ENCODE peak calls at places on chromosomes 4 and X, in six cellular contexts. One of them, this sample, is unnamed.

GRCh38 chrX:114962209-114962608 is 55.2 kb downstream of the IL13RA2 start:
- DNase-seq in spleen: no peak
- DNase-seq in MM.1S: no peak
- DNase-seq in CD8-positive, alpha-beta T cell: no peak
- DNase-seq in heart right ventricle: no peak
- DNase-seq in Caco-2: no peak
- DNase-seq in this sample: no peak

GRCh38 chr4:41957634-41958033 is 22.4 kb downstream of the TMEM33 start:
- DNase-seq in spleen: no peak
- DNase-seq in MM.1S: peak
- DNase-seq in CD8-positive, alpha-beta T cell: no peak
- DNase-seq in heart right ventricle: no peak
- DNase-seq in Caco-2: no peak
- DNase-seq in this sample: peak

GRCh38 chrX:100089724-100090123 is 320.3 kb downstream of the PCDH19 start:
- DNase-seq in spleen: no peak
- DNase-seq in MM.1S: no peak
- DNase-seq in CD8-positive, alpha-beta T cell: no peak
- DNase-seq in heart right ventricle: no peak
- DNase-seq in Caco-2: no peak
- DNase-seq in this sample: no peak

GRCh38 chr4:102449751-102450352 is 51.3 kb upstream of the NFKB1 start:
- DNase-seq in spleen: no peak
- DNase-seq in MM.1S: peak
- DNase-seq in CD8-positive, alpha-beta T cell: peak
- DNase-seq in heart right ventricle: peak
- DNase-seq in Caco-2: peak
- DNase-seq in this sample: peak

GRCh38 chr4:89539374-89539773 is 231.8 kb upstream of the GPRIN3 start:
- DNase-seq in spleen: no peak
- DNase-seq in MM.1S: no peak
- DNase-seq in CD8-positive, alpha-beta T cell: no peak
- DNase-seq in heart right ventricle: no peak
- DNase-seq in Caco-2: no peak
- DNase-seq in this sample: no peak

GRCh38 chr4:25481648-25482047 is 104.6 kb downstream of the ANAPC4 start:
- DNase-seq in spleen: no peak
- DNase-seq in MM.1S: no peak
- DNase-seq in CD8-positive, alpha-beta T cell: no peak
- DNase-seq in heart right ventricle: no peak
- DNase-seq in Caco-2: no peak
- DNase-seq in this sample: no peak

GRCh38 chr4:8412288-8412687 is 28.2 kb downstream of the ACOX3 start:
- DNase-seq in spleen: no peak
- DNase-seq in MM.1S: no peak
- DNase-seq in CD8-positive, alpha-beta T cell: no peak
- DNase-seq in heart right ventricle: no peak
- DNase-seq in Caco-2: no peak
- DNase-seq in this sample: no peak

GRCh38 chr4:86957214-86957613 is 22.4 kb downstream of the AFF1 start:
- DNase-seq in spleen: no peak
- DNase-seq in MM.1S: no peak
- DNase-seq in CD8-positive, alpha-beta T cell: no peak
- DNase-seq in heart right ventricle: no peak
- DNase-seq in Caco-2: no peak
- DNase-seq in this sample: no peak

GRCh38 chr4:185793716-185794115 is 18.3 kb downstream of the SORBS2 start:
- DNase-seq in spleen: no peak
- DNase-seq in MM.1S: no peak
- DNase-seq in CD8-positive, alpha-beta T cell: no peak
- DNase-seq in heart right ventricle: peak
- DNase-seq in Caco-2: no peak
- DNase-seq in this sample: no peak

GRCh38 chrX:13662537-13662841 is 9.5 kb downstream of the TCEANC start:
- DNase-seq in spleen: no peak
- DNase-seq in MM.1S: no peak
- DNase-seq in CD8-positive, alpha-beta T cell: no peak
- DNase-seq in heart right ventricle: no peak
- DNase-seq in Caco-2: no peak
- DNase-seq in this sample: no peak

GRCh38 chrX:94831364-94831763 is 1157.4 kb downstream of the FAM133A start:
- DNase-seq in spleen: no peak
- DNase-seq in MM.1S: peak
- DNase-seq in CD8-positive, alpha-beta T cell: no peak
- DNase-seq in heart right ventricle: no peak
- DNase-seq in Caco-2: peak
- DNase-seq in this sample: no peak

GRCh38 chrX:50941638-50942037 is 31.1 kb downstream of the BMP15 start:
- DNase-seq in spleen: peak
- DNase-seq in MM.1S: peak
- DNase-seq in CD8-positive, alpha-beta T cell: no peak
- DNase-seq in heart right ventricle: no peak
- DNase-seq in Caco-2: peak
- DNase-seq in this sample: no peak

GRCh38 chrX:41561045-41561444 is 113.9 kb downstream of the NYX start:
- DNase-seq in spleen: no peak
- DNase-seq in MM.1S: peak
- DNase-seq in CD8-positive, alpha-beta T cell: peak
- DNase-seq in heart right ventricle: peak
- DNase-seq in Caco-2: no peak
- DNase-seq in this sample: peak

GRCh38 chr4:185020293-185020808 is 2.1 kb downstream of the HELT start:
- DNase-seq in spleen: no peak
- DNase-seq in MM.1S: no peak
- DNase-seq in CD8-positive, alpha-beta T cell: no peak
- DNase-seq in heart right ventricle: no peak
- DNase-seq in Caco-2: peak
- DNase-seq in this sample: no peak

GRCh38 chr4:75939890-75940691 is 722 bp downstream of the NAAA start:
- DNase-seq in spleen: peak
- DNase-seq in MM.1S: peak
- DNase-seq in CD8-positive, alpha-beta T cell: peak
- DNase-seq in heart right ventricle: peak
- DNase-seq in Caco-2: peak
- DNase-seq in this sample: peak

GRCh38 chrX:69231903-69232302 is 66.7 kb upstream of the PJA1 start:
- DNase-seq in spleen: no peak
- DNase-seq in MM.1S: no peak
- DNase-seq in CD8-positive, alpha-beta T cell: no peak
- DNase-seq in heart right ventricle: no peak
- DNase-seq in Caco-2: no peak
- DNase-seq in this sample: no peak

GRCh38 chrX:38103857-38104812 is 97.8 kb downstream of the SYTL5 start:
- DNase-seq in spleen: no peak
- DNase-seq in MM.1S: peak
- DNase-seq in CD8-positive, alpha-beta T cell: no peak
- DNase-seq in heart right ventricle: no peak
- DNase-seq in Caco-2: no peak
- DNase-seq in this sample: no peak

GRCh38 chrX:12319012-12319519 is 180.8 kb downstream of the FRMPD4 start:
- DNase-seq in spleen: no peak
- DNase-seq in MM.1S: no peak
- DNase-seq in CD8-positive, alpha-beta T cell: no peak
- DNase-seq in heart right ventricle: no peak
- DNase-seq in Caco-2: no peak
- DNase-seq in this sample: no peak

GRCh38 chr4:152508818-152509217 is 27.1 kb downstream of the FBXW7 start:
- DNase-seq in spleen: no peak
- DNase-seq in MM.1S: no peak
- DNase-seq in CD8-positive, alpha-beta T cell: no peak
- DNase-seq in heart right ventricle: no peak
- DNase-seq in Caco-2: no peak
- DNase-seq in this sample: no peak

GRCh38 chrX:150569155-150569477 is 695 bp downstream of the MTM1 start:
- DNase-seq in spleen: no peak
- DNase-seq in MM.1S: peak
- DNase-seq in CD8-positive, alpha-beta T cell: peak
- DNase-seq in heart right ventricle: no peak
- DNase-seq in Caco-2: no peak
- DNase-seq in this sample: peak

GRCh38 chrX:154412468-154412867 is 1.1 kb downstream of the TAFAZZIN start:
- DNase-seq in spleen: peak
- DNase-seq in MM.1S: peak
- DNase-seq in CD8-positive, alpha-beta T cell: peak
- DNase-seq in heart right ventricle: peak
- DNase-seq in Caco-2: no peak
- DNase-seq in this sample: no peak

GRCh38 chrX:17375361-17375630 is 296 bp downstream of the NHS start:
- DNase-seq in spleen: no peak
- DNase-seq in MM.1S: no peak
- DNase-seq in CD8-positive, alpha-beta T cell: no peak
- DNase-seq in heart right ventricle: no peak
- DNase-seq in Caco-2: no peak
- DNase-seq in this sample: no peak
- H3K4me3 ChIP-seq in spleen: peak
- H3K4me3 ChIP-seq in MM.1S: no peak
- H3K4me3 ChIP-seq in CD8-positive, alpha-beta T cell: no peak
- H3K4me3 ChIP-seq in heart right ventricle: peak
- H3K4me3 ChIP-seq in Caco-2: peak
- H3K4me3 ChIP-seq in this sample: no peak

GRCh38 chr4:82433791-82434190 is 3.4 kb downstream of the ENOPH1 start:
- DNase-seq in spleen: no peak
- DNase-seq in MM.1S: no peak
- DNase-seq in CD8-positive, alpha-beta T cell: no peak
- DNase-seq in heart right ventricle: no peak
- DNase-seq in Caco-2: no peak
- DNase-seq in this sample: no peak

GRCh38 chr4:82436780-82437179 is 6.4 kb downstream of the ENOPH1 start:
- DNase-seq in spleen: no peak
- DNase-seq in MM.1S: no peak
- DNase-seq in CD8-positive, alpha-beta T cell: no peak
- DNase-seq in heart right ventricle: no peak
- DNase-seq in Caco-2: no peak
- DNase-seq in this sample: no peak

GRCh38 chr4:82436130-82436529 is 5.7 kb downstream of the ENOPH1 start:
- DNase-seq in spleen: no peak
- DNase-seq in MM.1S: no peak
- DNase-seq in CD8-positive, alpha-beta T cell: no peak
- DNase-seq in heart right ventricle: no peak
- DNase-seq in Caco-2: no peak
- DNase-seq in this sample: no peak

GRCh38 chr4:82432596-82432995 is 2.2 kb downstream of the ENOPH1 start:
- DNase-seq in spleen: no peak
- DNase-seq in MM.1S: no peak
- DNase-seq in CD8-positive, alpha-beta T cell: no peak
- DNase-seq in heart right ventricle: no peak
- DNase-seq in Caco-2: no peak
- DNase-seq in this sample: no peak

GRCh38 chr4:82434949-82435348 is 4.6 kb downstream of the ENOPH1 start:
- DNase-seq in spleen: no peak
- DNase-seq in MM.1S: no peak
- DNase-seq in CD8-positive, alpha-beta T cell: no peak
- DNase-seq in heart right ventricle: no peak
- DNase-seq in Caco-2: no peak
- DNase-seq in this sample: no peak
- H3K4me3 ChIP-seq in spleen: no peak
- H3K4me3 ChIP-seq in MM.1S: no peak
- H3K4me3 ChIP-seq in CD8-positive, alpha-beta T cell: no peak
- H3K4me3 ChIP-seq in heart right ventricle: no peak
- H3K4me3 ChIP-seq in Caco-2: no peak
- H3K4me3 ChIP-seq in this sample: no peak

DNA sequence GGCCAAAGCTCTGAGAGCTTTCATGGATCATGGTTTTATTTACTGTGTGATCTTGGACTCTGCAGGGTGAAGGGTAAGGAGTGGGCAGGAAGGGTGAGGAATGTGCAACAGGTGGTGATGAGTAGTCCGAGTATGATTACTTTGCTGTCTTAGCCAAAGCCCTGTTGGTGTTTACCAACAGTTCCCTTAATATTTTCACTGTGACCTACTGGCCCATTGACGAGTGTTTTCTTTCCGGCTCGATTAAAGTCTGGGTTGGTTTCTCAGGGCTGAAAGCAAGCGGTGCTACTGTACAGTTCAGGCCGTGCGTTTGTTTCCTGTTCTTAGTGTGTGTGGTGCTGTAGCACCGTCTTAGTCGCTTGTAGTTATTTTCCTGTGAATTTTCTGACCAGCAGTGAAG is 2.6 kb downstream of the ARHGAP24 start:
- DNase-seq in spleen: no peak
- DNase-seq in MM.1S: no peak
- DNase-seq in CD8-positive, alpha-beta T cell: no peak
- DNase-seq in heart right ventricle: no peak
- DNase-seq in Caco-2: no peak
- DNase-seq in this sample: no peak
- H3K4me3 ChIP-seq in spleen: peak
- H3K4me3 ChIP-seq in MM.1S: no peak
- H3K4me3 ChIP-seq in CD8-positive, alpha-beta T cell: no peak
- H3K4me3 ChIP-seq in heart right ventricle: no peak
- H3K4me3 ChIP-seq in Caco-2: no peak
- H3K4me3 ChIP-seq in this sample: no peak

GRCh38 chrX:109856974-109857373 is 123.9 kb upstream of the ACSL4 start:
- DNase-seq in spleen: no peak
- DNase-seq in MM.1S: peak
- DNase-seq in CD8-positive, alpha-beta T cell: no peak
- DNase-seq in heart right ventricle: no peak
- DNase-seq in Caco-2: peak
- DNase-seq in this sample: peak
- H3K4me3 ChIP-seq in spleen: no peak
- H3K4me3 ChIP-seq in MM.1S: no peak
- H3K4me3 ChIP-seq in CD8-positive, alpha-beta T cell: no peak
- H3K4me3 ChIP-seq in heart right ventricle: no peak
- H3K4me3 ChIP-seq in Caco-2: no peak
- H3K4me3 ChIP-seq in this sample: no peak

GRCh38 chr4:61795998-61796397 is 595.9 kb downstream of the ADGRL3 start:
- DNase-seq in spleen: no peak
- DNase-seq in MM.1S: no peak
- DNase-seq in CD8-positive, alpha-beta T cell: no peak
- DNase-seq in heart right ventricle: no peak
- DNase-seq in Caco-2: no peak
- DNase-seq in this sample: no peak

GRCh38 chr4:61805237-61805636 is 605.1 kb downstream of the ADGRL3 start:
- DNase-seq in spleen: no peak
- DNase-seq in MM.1S: no peak
- DNase-seq in CD8-positive, alpha-beta T cell: no peak
- DNase-seq in heart right ventricle: no peak
- DNase-seq in Caco-2: no peak
- DNase-seq in this sample: no peak

GRCh38 chr4:61799794-61800193 is 599.7 kb downstream of the ADGRL3 start:
- DNase-seq in spleen: no peak
- DNase-seq in MM.1S: no peak
- DNase-seq in CD8-positive, alpha-beta T cell: no peak
- DNase-seq in heart right ventricle: no peak
- DNase-seq in Caco-2: no peak
- DNase-seq in this sample: no peak
- H3K4me3 ChIP-seq in spleen: no peak
- H3K4me3 ChIP-seq in MM.1S: no peak
- H3K4me3 ChIP-seq in CD8-positive, alpha-beta T cell: no peak
- H3K4me3 ChIP-seq in heart right ventricle: no peak
- H3K4me3 ChIP-seq in Caco-2: no peak
- H3K4me3 ChIP-seq in this sample: no peak

DNA sequence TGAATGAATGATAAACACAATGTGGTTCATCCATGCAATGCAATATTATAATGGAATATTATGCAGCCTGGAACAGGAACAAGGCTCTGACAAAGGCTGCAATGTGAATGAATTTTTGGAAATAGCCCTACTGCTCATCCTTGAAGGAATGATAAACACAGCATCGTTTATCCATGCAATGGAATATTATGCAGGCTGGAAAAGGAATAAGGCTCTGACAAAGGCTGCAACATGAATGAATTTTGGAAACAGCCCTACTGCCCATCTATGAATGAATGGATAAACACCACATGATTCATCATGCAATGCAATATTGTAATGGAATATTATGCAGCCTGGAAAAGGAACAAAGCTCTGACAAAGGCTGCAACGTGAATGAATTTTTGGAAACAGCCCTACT is 159.4 kb downstream of the CRLF2 start:
- DNase-seq in spleen: no peak
- DNase-seq in MM.1S: no peak
- DNase-seq in CD8-positive, alpha-beta T cell: no peak
- DNase-seq in heart right ventricle: no peak
- DNase-seq in Caco-2: no peak
- DNase-seq in this sample: no peak
- H3K4me3 ChIP-seq in spleen: no peak
- H3K4me3 ChIP-seq in MM.1S: no peak
- H3K4me3 ChIP-seq in CD8-positive, alpha-beta T cell: no peak
- H3K4me3 ChIP-seq in heart right ventricle: no peak
- H3K4me3 ChIP-seq in Caco-2: no peak
- H3K4me3 ChIP-seq in this sample: no peak

This sample was measured in CD4-positive, alpha-beta memory T cell.